ENCODE peak calls at places on chromosome 21, in six cellular contexts. X is CD4-positive, alpha-beta T cell; J is Peyer's patch; U is CD8-positive, alpha-beta T cell; V is neuronal stem cell; I is brain microvascular endothelial cell. Z is an unnamed sample. For H3K27me3, the result is how much of the 10 kb centered on the place peaks cover.

GRCh38 chr21:14533555-14534400 is 12.3 kb downstream of the SAMSN1 start:
- DNase-seq in U (no peak), V (no peak), I (peak), J (no peak), X (no peak), Z (no peak)

GRCh38 chr21:25582888-25583287 is 24.4 kb downstream of the MRPL39 start:
- DNase-seq in U (no peak), V (no peak), X (no peak), I (no peak), J (no peak), Z (no peak)

GRCh38 chr21:33174756-33175155 is 55.0 kb upstream of the IFNAR2 start:
- DNase-seq in V (no peak), X (no peak), U (no peak), J (no peak), I (no peak), Z (no peak)

GRCh38 chr21:22250355-22250754 is 1252.1 kb downstream of the NCAM2 start:
- DNase-seq in V (no peak), J (no peak), I (no peak), U (no peak), X (no peak), Z (no peak)

GRCh38 chr21:15967661-15968060 is 237.9 kb downstream of the USP25 start:
- DNase-seq in J (no peak), V (no peak), I (peak), X (no peak), U (no peak), Z (no peak)

GRCh38 chr21:28069446-28069845 is 923.2 kb downstream of the LTN1 start:
- DNase-seq in I (peak), U (no peak), X (no peak), J (no peak), V (no peak), Z (no peak)

GRCh38 chr21:38793060-38793459 is 12.7 kb upstream of the ETS2 start:
- DNase-seq in U (no peak), X (no peak), J (no peak), I (no peak), V (no peak), Z (no peak)

GRCh38 chr21:43609501-43610340 is 49.6 kb downstream of the HSF2BP start:
- DNase-seq in U (no peak), V (no peak), I (peak), X (no peak), J (no peak), Z (peak)

GRCh38 chr21:38817371-38818335 is 11.9 kb downstream of the ETS2 start:
- DNase-seq in I (peak), J (peak), X (no peak), V (no peak), U (no peak), Z (no peak)

GRCh38 chr21:15856813-15857212 is 127.0 kb downstream of the USP25 start:
- DNase-seq in V (no peak), I (no peak), J (no peak), U (no peak), X (no peak), Z (no peak)

GRCh38 chr21:17139696-17140095 is 373.1 kb upstream of the CXADR start:
- DNase-seq in I (no peak), U (no peak), J (no peak), X (no peak), V (no peak), Z (no peak)

GRCh38 chr21:32844653-32845443 is 73.3 kb upstream of the PAXBP1 start:
- DNase-seq in J (no peak), V (no peak), U (no peak), I (peak), X (no peak), Z (no peak)

GRCh38 chr21:14670409-14670808 is 124.3 kb upstream of the SAMSN1 start:
- DNase-seq in X (no peak), V (no peak), I (no peak), J (no peak), U (no peak), Z (no peak)

GRCh38 chr21:43370091-43370658 is 56.8 kb downstream of the SIK1 start:
- DNase-seq in U (no peak), V (no peak), J (no peak), X (no peak), I (no peak), Z (peak)

GRCh38 chr21:34558166-34558565 is 46.2 kb upstream of the KCNE1 start:
- DNase-seq in V (no peak), U (no peak), J (no peak), X (no peak), I (no peak), Z (no peak)

GRCh38 chr21:43345746-43346409 is 81.1 kb downstream of the SIK1 start:
- DNase-seq in V (no peak), U (no peak), J (no peak), I (peak), X (no peak), Z (peak)

GRCh38 chr21:26199471-26199870 is 28.9 kb upstream of the APP start:
- DNase-seq in U (no peak), X (no peak), I (no peak), J (no peak), V (no peak), Z (no peak)

GRCh38 chr21:34534522-34534921 is 22.5 kb upstream of the KCNE1 start:
- DNase-seq in V (no peak), U (no peak), X (no peak), J (no peak), I (no peak), Z (no peak)

GRCh38 chr21:37041706-37042271 is 31.1 kb downstream of the PIGP start:
- DNase-seq in V (no peak), U (no peak), I (no peak), X (no peak), J (no peak), Z (no peak)

GRCh38 chr21:37040212-37040611 is 32.7 kb downstream of the PIGP start:
- DNase-seq in U (no peak), J (no peak), X (no peak), V (no peak), I (no peak), Z (no peak)

GRCh38 chr21:37043818-37044217 is 29.1 kb downstream of the PIGP start:
- DNase-seq in I (no peak), J (no peak), V (no peak), U (no peak), X (no peak), Z (no peak)

GRCh38 chr21:37036177-37036576 is 29.7 kb downstream of the RIPPLY3 start:
- DNase-seq in V (no peak), J (no peak), U (no peak), I (no peak), X (no peak), Z (no peak)

DNA sequence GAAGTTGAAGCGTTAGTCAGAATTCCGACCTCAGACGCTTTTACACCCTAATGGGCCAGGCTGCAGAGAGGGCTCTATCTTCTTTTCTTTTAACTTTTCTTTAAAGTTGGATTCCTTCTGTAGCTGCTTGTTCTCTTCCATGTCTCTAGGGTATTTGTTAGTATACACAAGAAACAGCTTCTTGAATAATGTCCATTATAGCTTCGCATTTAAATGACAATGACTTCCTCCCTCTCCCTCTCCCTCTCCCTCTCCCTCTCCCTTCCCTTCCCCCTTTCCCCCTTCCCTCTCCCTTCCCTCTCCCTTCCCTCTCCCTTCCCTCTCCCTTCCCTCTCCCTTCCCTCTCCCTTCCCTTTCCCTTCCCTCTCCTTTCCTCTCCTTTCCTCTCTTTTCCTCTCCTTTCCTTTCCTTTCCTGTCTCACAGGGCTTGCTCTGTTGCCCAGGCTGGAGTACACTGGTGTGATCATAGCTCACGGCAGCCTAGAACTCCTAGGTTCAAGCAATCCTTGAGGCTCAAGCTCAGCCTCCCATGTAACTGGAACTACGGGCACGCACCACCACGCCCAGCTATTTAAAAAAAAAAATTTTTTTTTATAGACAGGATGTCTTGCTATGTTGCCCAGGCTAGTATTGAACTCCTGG is 33.1 kb downstream of the RIPPLY3 start:
- DNase-seq in U (no peak), J (no peak), I (no peak), X (no peak), V (no peak), Z (no peak)
- H3K27me3 ChIP-seq in U (under half), J (under half), I (under half), X (under half), V (under half), Z (under half)

GRCh38 chr21:36567216-36567917 is 87.4 kb upstream of the CLDN14 start:
- DNase-seq in U (no peak), I (no peak), J (no peak), X (no peak), V (no peak), Z (no peak)

GRCh38 chr21:36572091-36572490 is 92.2 kb upstream of the CLDN14 start:
- DNase-seq in J (no peak), X (no peak), V (no peak), I (no peak), U (no peak), Z (no peak)

GRCh38 chr21:36566606-36567005 is 86.7 kb upstream of the CLDN14 start:
- DNase-seq in U (no peak), X (no peak), V (no peak), I (no peak), J (no peak), Z (no peak)

GRCh38 chr21:36571556-36571955 is 91.6 kb upstream of the CLDN14 start:
- DNase-seq in U (no peak), I (no peak), J (no peak), X (no peak), V (no peak), Z (no peak)

GRCh38 chr21:36569511-36569910 is 89.6 kb upstream of the CLDN14 start:
- DNase-seq in U (no peak), V (no peak), J (no peak), I (no peak), X (no peak), Z (no peak)
- H3K27me3 ChIP-seq in U (under half), V (under half), J (under half), I (under half), X (under half), Z (under half)

GRCh38 chr21:45072166-45072962 is 2.0 kb upstream of the ADARB1 start:
- DNase-seq in J (peak), V (no peak), I (no peak), U (no peak), X (no peak), Z (no peak)
- H3K27me3 ChIP-seq in J (under half), V (under half), I (under half), U (under half), X (under half), Z (under half)

GRCh38 chr21:46546799-46547198 is 58.1 kb downstream of the S100B start:
- DNase-seq in J (no peak), U (no peak), V (no peak), I (no peak), X (no peak), Z (no peak)
- H3K27me3 ChIP-seq in J (under half), U (under half), V (under half), I (under half), X (under half), Z (under half)

DNA sequence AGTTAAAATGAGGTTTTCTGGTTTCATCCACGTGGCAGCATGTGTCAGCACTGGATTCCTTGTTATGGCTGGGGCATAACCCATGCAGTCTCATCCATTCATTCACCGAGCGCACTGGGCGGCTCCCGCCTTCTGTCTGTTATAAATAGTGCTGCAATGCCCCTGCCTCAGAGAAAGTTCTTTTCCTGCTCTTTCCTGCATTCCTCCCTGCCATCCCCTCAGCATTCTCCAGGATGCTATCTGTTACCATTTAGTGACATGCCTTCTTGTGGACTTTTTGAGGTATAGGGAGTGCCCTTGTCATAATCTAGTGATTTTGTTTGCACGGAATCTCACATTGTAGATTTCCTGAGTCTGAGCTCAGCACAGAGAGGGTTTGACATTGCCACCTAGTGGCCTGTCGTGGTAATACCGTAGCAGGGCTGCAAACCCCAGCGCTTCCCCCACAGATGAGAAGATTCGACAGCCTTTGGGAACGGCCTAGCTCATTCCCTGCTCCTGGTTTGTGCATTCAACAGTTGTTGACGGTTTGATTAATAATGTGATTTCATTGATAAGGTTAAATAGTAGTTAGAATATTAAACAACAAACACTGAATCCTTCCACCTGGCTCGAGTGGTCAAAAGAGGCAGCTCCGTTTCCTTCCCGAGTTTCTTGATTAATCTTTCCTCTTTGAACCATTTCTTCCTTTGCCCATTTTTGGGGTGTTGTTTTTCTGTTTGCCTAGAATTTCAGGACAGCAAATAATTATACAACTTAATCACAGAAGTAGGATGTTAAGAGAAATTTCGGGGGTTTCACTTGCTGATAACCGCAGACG is 46.3 kb downstream of the UMODL1 start:
- DNase-seq in J (peak), U (peak), X (peak), V (peak), I (peak), Z (peak)
- H3K27me3 ChIP-seq in J (under half), U (under half), X (under half), V (under half), I (under half), Z (under half)